ENCODE peak calls at places on chromosome 11, in seven cellular contexts. R is neural progenitor cell, Z is thoracic aorta, M is EH, O is NCI-H69, X is dermis blood vessel endothelial cell, L is psoas muscle. D is an unnamed sample.

GRCh38 chr11:11467278-11467677 is 114.2 kb upstream of the CSNK2A3 start:
- DNase-seq in X (no peak), O (peak; percentile 90), R (no peak), Z (no peak), L (no peak), M (no peak), D (no peak)

GRCh38 chr11:66882540-66882939 is 25.7 kb downstream of the LRFN4 start:
- DNase-seq in O (peak; percentile 93), Z (no peak), L (peak; percentile 59), X (no peak), M (no peak), R (no peak), D (no peak)

GRCh38 chr11:33028537-33028914 is 10.8 kb upstream of the TCP11L1 start:
- DNase-seq in Z (no peak), R (no peak), L (no peak), O (no peak), X (no peak), M (no peak), D (no peak)

GRCh38 chr11:69245041-69245440 is 48.9 kb upstream of the MYEOV start:
- DNase-seq in X (no peak), M (no peak), L (no peak), Z (no peak), O (no peak), R (no peak), D (no peak)

GRCh38 chr11:4098026-4098621 is 3.5 kb downstream of the RRM1 start:
- DNase-seq in X (no peak), M (peak; percentile 53), L (no peak), R (no peak), Z (no peak), O (peak; percentile 6), D (peak; percentile 31)

GRCh38 chr11:57459112-57460016 is 964 bp upstream of the RTN4RL2 start:
- DNase-seq in Z (no peak), M (no peak), R (peak; percentile 45), X (no peak), L (no peak), O (peak; percentile 70), D (peak; percentile 17)

GRCh38 chr11:102836290-102836875 is 7.0 kb downstream of the MMP3 start:
- DNase-seq in M (peak; percentile 82), L (no peak), R (no peak), O (peak; percentile 84), Z (no peak), X (no peak), D (peak; percentile 78)

GRCh38 chr11:128422576-128423370 is 164.6 kb downstream of the ETS1 start:
- DNase-seq in R (peak; percentile 13), O (peak; percentile 98), Z (no peak), M (no peak), L (peak; percentile 57), X (no peak), D (no peak)

GRCh38 chr11:123429851-123430735 is at the start of gene GRAMD1B:
- DNase-seq in O (peak; percentile 91), L (peak; percentile 63), M (peak; percentile 96), R (peak; percentile 95), X (peak; percentile 55), Z (no peak), D (peak; percentile 90)

GRCh38 chr11:121800704-121801516 is 315.1 kb downstream of the BLID start:
- DNase-seq in M (no peak), L (no peak), R (peak; percentile 92), O (no peak), X (no peak), Z (no peak), D (no peak)

GRCh38 chr11:69333906-69334305 is 40.0 kb downstream of the MYEOV start:
- DNase-seq in X (no peak), Z (no peak), O (no peak), M (no peak), R (no peak), L (no peak), D (peak; percentile 34)

GRCh38 chr11:130464289-130464812 is 15.9 kb downstream of the ADAMTS15 start:
- DNase-seq in M (peak; percentile 86), X (no peak), O (no peak), Z (no peak), L (no peak), R (no peak), D (peak; percentile 42)

GRCh38 chr11:90254065-90254464 is 31.2 kb upstream of the CHORDC1 start:
- DNase-seq in R (no peak), X (no peak), L (no peak), O (no peak), M (no peak), Z (no peak), D (no peak)

GRCh38 chr11:14094481-14095037 is 132.0 kb downstream of the SPON1 start:
- DNase-seq in M (no peak), Z (no peak), R (no peak), O (peak; percentile 12), X (no peak), L (no peak), D (no peak)

GRCh38 chr11:32919338-32919737 is 26.7 kb downstream of the QSER1 start:
- DNase-seq in O (no peak), Z (no peak), L (no peak), M (no peak), R (no peak), X (no peak), D (no peak)

D was measured in IMR-90.